ENCODE peak calls at places on chromosomes 3 and 15, in seven cellular contexts. Y is transverse colon, A is adrenal gland, K is ovary, F is A549, H is breast epithelium, U is heart left ventricle. Q is an unnamed sample.

GRCh38 chr3:72549819-72550581 is 298.2 kb downstream of the SHQ1 start:
- DNase-seq in H (no peak), K (no peak), A (no peak), F (no peak), Y (no peak), U (no peak), Q (no peak)

GRCh38 chr3:144866504-144866903 is 894.9 kb downstream of the DIPK2A start:
- DNase-seq in F (no peak), A (no peak), K (no peak), Y (no peak), U (no peak), H (no peak), Q (no peak)

GRCh38 chr15:50241684-50242450 is 23.7 kb downstream of the HDC start:
- DNase-seq in Y (no peak), F (no peak), A (no peak), H (no peak), K (no peak), U (no peak), Q (no peak)

GRCh38 chr15:60328852-60329443 is 68.8 kb downstream of the ANXA2 start:
- DNase-seq in H (no peak), U (no peak), A (no peak), K (no peak), Y (no peak), F (no peak), Q (no peak)

GRCh38 chr3:196440041-196440537 is 7.9 kb upstream of the UBXN7 start:
- DNase-seq in F (no peak), A (no peak), Y (no peak), K (no peak), U (no peak), H (no peak), Q (no peak)

GRCh38 chr3:101928890-101929289 is 79.6 kb downstream of the NFKBIZ start:
- DNase-seq in Y (no peak), H (no peak), K (no peak), A (no peak), U (no peak), F (no peak), Q (no peak)

GRCh38 chr3:13309004-13309403 is 111.1 kb downstream of the NUP210 start:
- DNase-seq in K (no peak), H (no peak), F (no peak), U (no peak), Y (no peak), A (no peak), Q (no peak)

GRCh38 chr15:40807888-40808194 is 568 bp upstream of the DNAJC17 start:
- DNase-seq in U (no peak), F (no peak), A (no peak), H (no peak), Y (no peak), K (no peak), Q (no peak)

GRCh38 chr3:197104738-197105137 is 75.1 kb upstream of the MELTF start:
- DNase-seq in A (no peak), H (no peak), F (no peak), K (no peak), Y (no peak), U (no peak), Q (no peak)

GRCh38 chr15:75508741-75509532 is 57.4 kb upstream of the SIN3A start:
- DNase-seq in Y (no peak), U (no peak), A (no peak), H (no peak), K (no peak), F (peak; percentile 33), Q (no peak)

GRCh38 chr15:61936528-61937195 is 123.6 kb downstream of the VPS13C start:
- DNase-seq in K (no peak), Y (no peak), A (no peak), H (no peak), U (no peak), F (no peak), Q (no peak)

GRCh38 chr15:25691544-25692430 is 171.3 kb downstream of the ATP10A start:
- DNase-seq in U (no peak), Y (no peak), F (no peak), A (no peak), H (peak; percentile 24), K (no peak), Q (no peak)

GRCh38 chr3:64489361-64490044 is 198.3 kb downstream of the ADAMTS9 start:
- DNase-seq in A (peak; percentile 38), U (no peak), Y (peak; percentile 54), H (peak; percentile 62), K (peak; percentile 68), F (no peak), Q (no peak)

GRCh38 chr15:73317651-73318462 is 50.9 kb downstream of the HCN4 start:
- DNase-seq in H (no peak), Y (no peak), K (no peak), U (no peak), A (no peak), F (no peak), Q (no peak)

GRCh38 chr3:53579636-53580035 is 85.2 kb downstream of the CACNA1D start:
- DNase-seq in Y (no peak), U (no peak), F (no peak), H (no peak), A (no peak), K (no peak), Q (no peak)

GRCh38 chr3:23884481-23884880 is 32.3 kb downstream of the NKIRAS1 start:
- DNase-seq in H (no peak), U (no peak), Y (no peak), F (no peak), K (no peak), A (no peak), Q (no peak)

GRCh38 chr3:192445768-192446644 is 281.3 kb downstream of the FGF12 start:
- DNase-seq in F (no peak), A (no peak), Y (no peak), K (no peak), U (no peak), H (no peak), Q (no peak)

GRCh38 chr15:80695911-80696651 is 971 bp downstream of the ABHD17C start:
- DNase-seq in H (no peak), K (peak; percentile 60), F (peak; percentile 94), U (peak; percentile 13), Y (peak; percentile 78), A (peak; percentile 21), Q (no peak)

GRCh38 chr3:139106013-139106932 is 61.6 kb upstream of the PRR23C start:
- DNase-seq in U (no peak), F (no peak), Y (no peak), A (no peak), K (peak; percentile 13), H (no peak), Q (no peak)

GRCh38 chr3:9503283-9503682 is 50.3 kb downstream of the LHFPL4 start:
- DNase-seq in U (peak; percentile 27), K (peak; percentile 73), Y (peak; percentile 66), H (no peak), A (peak; percentile 59), F (peak; percentile 83), Q (no peak)

GRCh38 chr3:126523745-126524428 is at the start of gene CHST13:
- DNase-seq in F (peak; percentile 35), H (no peak), A (peak; percentile 49), Y (peak; percentile 86), K (no peak), U (no peak), Q (no peak)

GRCh38 chr15:56996746-56997470 is 78.5 kb downstream of the TCF12 start:
- DNase-seq in H (no peak), U (no peak), A (no peak), Y (no peak), F (no peak), K (no peak), Q (no peak)

GRCh38 chr3:15645740-15646490 is 44.4 kb downstream of the BTD start:
- DNase-seq in K (peak; percentile 38), A (peak; percentile 83), Y (no peak), H (no peak), U (no peak), F (peak; percentile 70), Q (no peak)

GRCh38 chr3:22620498-22620897 is 582.6 kb upstream of the UBE2E2 start:
- DNase-seq in Y (no peak), A (no peak), U (no peak), K (no peak), F (no peak), H (no peak), Q (no peak)

GRCh38 chr15:85621096-85621495 is 173.6 kb downstream of the KLHL25 start:
- DNase-seq in F (no peak), Y (no peak), H (no peak), U (no peak), A (no peak), K (no peak), Q (no peak)
- H3K4me1 ChIP-seq in F (peaks cover 49% of the 10 kb centered on the region), Y (peaks cover 12% of the 10 kb centered on the region), H (no peaks in the 10 kb centered on the region), U (peaks cover 99% of the 10 kb centered on the region), A (peaks cover 39% of the 10 kb centered on the region), K (peaks cover 21% of the 10 kb centered on the region), Q (peaks cover 18% of the 10 kb centered on the region)

DNA sequence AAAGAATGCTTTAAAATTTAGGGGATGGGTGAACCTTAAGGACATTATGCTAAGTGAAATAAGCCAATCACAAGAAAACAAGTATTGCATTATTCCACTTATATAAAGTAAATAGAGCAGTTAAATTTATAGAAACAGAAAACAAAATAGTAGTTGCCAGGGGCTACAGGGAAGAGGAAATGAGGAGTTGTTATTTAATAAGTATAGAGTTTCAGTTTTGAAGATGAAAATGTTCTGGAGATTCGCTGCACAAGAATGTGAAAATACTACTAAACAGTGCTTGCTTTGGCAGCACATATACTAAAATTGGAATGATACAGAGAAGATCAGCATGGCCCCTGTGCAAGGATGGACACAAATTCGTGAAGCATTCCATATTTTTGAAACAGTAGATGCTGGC is 32.0 kb downstream of the DNAH12 start:
- DNase-seq in U (no peak), K (no peak), A (no peak), H (no peak), F (no peak), Y (no peak), Q (no peak)
- TF ChIP-seq POLR2A in U (no peak), K (no peak), A (no peak), H (no peak), F (no peak), Y (no peak), Q (no peak)

GRCh38 chr3:127674793-127675189 is 2.0 kb downstream of the ABTB1 start:
- DNase-seq in F (no peak), A (peak; percentile 12), H (peak; percentile 36), Y (no peak), K (peak; percentile 24), U (no peak), Q (no peak)
- H3K4me1 ChIP-seq in F (peaks cover 11% of the 10 kb centered on the region), A (peaks cover 17% of the 10 kb centered on the region), H (peaks cover 3% of the 10 kb centered on the region), Y (peaks cover 8% of the 10 kb centered on the region), K (peaks cover 7% of the 10 kb centered on the region), U (peaks cover 22% of the 10 kb centered on the region), Q (peaks cover 22% of the 10 kb centered on the region)

GRCh38 chr15:99492716-99493115 is 73.1 kb upstream of the MEF2A start:
- DNase-seq in F (no peak), K (no peak), A (no peak), H (no peak), Y (no peak), U (no peak), Q (no peak)

GRCh38 chr15:99495430-99496301 is 70.1 kb upstream of the MEF2A start:
- DNase-seq in Y (no peak), A (no peak), F (no peak), H (no peak), K (no peak), U (no peak), Q (no peak)

GRCh38 chr15:99492275-99492674 is 73.5 kb upstream of the MEF2A start:
- DNase-seq in Y (no peak), K (no peak), A (no peak), U (no peak), F (no peak), H (no peak), Q (no peak)

GRCh38 chr15:99496302-99496629 is 69.5 kb upstream of the MEF2A start:
- DNase-seq in F (no peak), K (no peak), H (no peak), U (no peak), Y (no peak), A (no peak), Q (no peak)

GRCh38 chr15:99493461-99493860 is 72.3 kb upstream of the MEF2A start:
- DNase-seq in Y (no peak), K (no peak), F (no peak), U (no peak), A (no peak), H (no peak), Q (no peak)
- TF ChIP-seq POLR2A in Y (no peak), K (no peak), F (no peak), U (no peak), A (no peak), H (no peak), Q (no peak)